ENCODE peak calls at places on chromosomes 11 and 22, in five cellular contexts. Q is nephron progenitor cell, G is hepatocyte, P is dorsolateral prefrontal cortex, X is NCI-H226. Y is an unnamed sample.
A peak's percentile ranks its signal among the peaks of the same experiment; 100 is the strongest.

GRCh38 chr22:46457502-46458488 is 79.6 kb downstream of the CELSR1 start:
- DNase-seq in Q (peak; percentile 49), G (peak; percentile 36), P (no peak), X (peak; percentile 91), Y (no peak)

GRCh38 chr22:49209452-49210195 is 618.0 kb downstream of the BRD1 start:
- DNase-seq in Q (no peak), G (peak; percentile 64), P (peak; percentile 52), X (no peak), Y (no peak)

GRCh38 chr22:17772249-17772962 is 1.9 kb downstream of the BID start:
- DNase-seq in Q (peak; percentile 30), G (no peak), P (no peak), X (peak; percentile 44), Y (no peak)

GRCh38 chr11:62138630-62139425 is 15.0 kb downstream of the INCENP start:
- DNase-seq in Q (no peak), G (no peak), P (peak; percentile 22), X (no peak), Y (no peak)

GRCh38 chr22:42279425-42280020 is 9.1 kb upstream of the TCF20 start:
- DNase-seq in Q (no peak), G (no peak), P (peak; percentile 14), X (no peak), Y (no peak)

GRCh38 chr11:13215157-13215556 is 62.4 kb upstream of the BMAL1 start:
- DNase-seq in Q (no peak), G (no peak), P (no peak), X (peak; percentile 68), Y (no peak)

GRCh38 chr11:27902981-27903624 is 202.8 kb upstream of the BDNF start:
- DNase-seq in Q (no peak), G (no peak), P (no peak), X (peak; percentile 74), Y (no peak)

GRCh38 chr11:119666463-119667131 is 62.4 kb downstream of the NECTIN1 start:
- DNase-seq in Q (peak; percentile 87), G (peak; percentile 82), P (peak; percentile 86), X (peak; percentile 52), Y (peak; percentile 44)

GRCh38 chr11:86063536-86063935 is 5.3 kb downstream of the PICALM start:
- DNase-seq in Q (no peak), G (no peak), P (no peak), X (peak; percentile 62), Y (no peak)

GRCh38 chr11:87035976-87036583 is 1.7 kb upstream of the TMEM135 start:
- DNase-seq in Q (no peak), G (no peak), P (no peak), X (no peak), Y (no peak)

GRCh38 chr11:73481626-73482025 is 105.4 kb downstream of the RELT start:
- DNase-seq in Q (no peak), G (no peak), P (no peak), X (no peak), Y (no peak)

GRCh38 chr11:32706985-32707736 is 87.3 kb downstream of the CCDC73 start:
- DNase-seq in Q (no peak), G (peak; percentile 19), P (no peak), X (peak; percentile 52), Y (no peak)

GRCh38 chr11:83249972-83250593 is 36.1 kb downstream of the CCDC90B start:
- DNase-seq in Q (no peak), G (peak; percentile 62), P (no peak), X (peak; percentile 8), Y (no peak)

Y was measured in effector CD8-positive, alpha-beta T cell.